ENCODE peak calls at places on chromosomes 3 and 15, in six cellular contexts. R is H9, G is H1, X is trophoblast cell, D is IMR-90, O is mesenchymal stem cell. V is an unnamed sample. For H3K4me1, the result is how much of the 10 kb centered on the place peaks cover.

GRCh38 chr3:64915778-64916177 is 228.0 kb upstream of the ADAMTS9 start:
- DNase-seq in R (no peak), G (no peak), X (no peak), D (peak), O (peak), V (no peak)

GRCh38 chr3:128487813-128488635 is 5.0 kb downstream of the GATA2 start:
- DNase-seq in R (peak), G (peak), X (peak), D (peak), O (peak), V (no peak)

GRCh38 chr15:101389362-101389761 is 94.3 kb upstream of the SNRPA1 start:
- DNase-seq in R (no peak), G (no peak), X (no peak), D (no peak), O (no peak), V (no peak)

GRCh38 chr3:190130700-190131099 is 10.0 kb upstream of the P3H2 start:
- DNase-seq in R (no peak), G (no peak), X (no peak), D (no peak), O (peak), V (no peak)

GRCh38 chr3:160088492-160089137 is 100.0 kb downstream of the IL12A start:
- DNase-seq in R (no peak), G (no peak), X (no peak), D (no peak), O (no peak), V (no peak)

GRCh38 chr3:51676102-51676640 is 5.1 kb downstream of the TEX264 start:
- DNase-seq in R (no peak), G (no peak), X (no peak), D (no peak), O (no peak), V (no peak)

GRCh38 chr3:127762787-127763105 is 59.6 kb downstream of the MGLL start:
- DNase-seq in R (no peak), G (no peak), X (no peak), D (no peak), O (no peak), V (no peak)

GRCh38 chr15:74421302-74422245 is 12.2 kb downstream of the SEMA7A start:
- DNase-seq in R (no peak), G (no peak), X (no peak), D (no peak), O (no peak), V (no peak)

GRCh38 chr3:51706788-51707731 is at the start of gene GRM2:
- DNase-seq in R (peak), G (peak), X (peak), D (peak), O (peak), V (peak)

GRCh38 chr3:43190682-43191081 is 84.8 kb upstream of the POMGNT2 start:
- DNase-seq in R (no peak), G (no peak), X (peak), D (peak), O (peak), V (no peak)

GRCh38 chr3:150635076-150635475 is 32.0 kb downstream of the SELENOT start:
- DNase-seq in R (no peak), G (no peak), X (no peak), D (no peak), O (peak), V (no peak)

GRCh38 chr15:75235760-75236729 is 22.1 kb upstream of the GOLGA6C start:
- DNase-seq in R (no peak), G (no peak), X (no peak), D (no peak), O (no peak), V (no peak)

GRCh38 chr3:181530584-181530983 is 181.1 kb upstream of the SOX2 start:
- DNase-seq in R (no peak), G (no peak), X (no peak), D (no peak), O (no peak), V (no peak)

GRCh38 chr3:110349295-110349694 is 722.3 kb upstream of the NECTIN3 start:
- DNase-seq in R (no peak), G (no peak), X (no peak), D (no peak), O (no peak), V (no peak)

GRCh38 chr3:184796954-184797353 is 15.0 kb upstream of the VPS8 start:
- DNase-seq in R (no peak), G (no peak), X (no peak), D (no peak), O (no peak), V (no peak)

GRCh38 chr3:29889230-29889629 is 608.4 kb downstream of the RBMS3 start:
- DNase-seq in R (no peak), G (no peak), X (no peak), D (peak), O (no peak), V (no peak)

GRCh38 chr3:113240841-113241240 is 29.5 kb downstream of the BOC start:
- DNase-seq in R (peak), G (no peak), X (no peak), D (no peak), O (no peak), V (no peak)

GRCh38 chr3:158782283-158782682 is 19.6 kb upstream of the MFSD1 start:
- DNase-seq in R (no peak), G (no peak), X (no peak), D (peak), O (no peak), V (no peak)

GRCh38 chr15:80804970-80805495 is 25.9 kb downstream of the CEMIP start:
- DNase-seq in R (no peak), G (no peak), X (no peak), D (no peak), O (no peak), V (no peak)

DNA sequence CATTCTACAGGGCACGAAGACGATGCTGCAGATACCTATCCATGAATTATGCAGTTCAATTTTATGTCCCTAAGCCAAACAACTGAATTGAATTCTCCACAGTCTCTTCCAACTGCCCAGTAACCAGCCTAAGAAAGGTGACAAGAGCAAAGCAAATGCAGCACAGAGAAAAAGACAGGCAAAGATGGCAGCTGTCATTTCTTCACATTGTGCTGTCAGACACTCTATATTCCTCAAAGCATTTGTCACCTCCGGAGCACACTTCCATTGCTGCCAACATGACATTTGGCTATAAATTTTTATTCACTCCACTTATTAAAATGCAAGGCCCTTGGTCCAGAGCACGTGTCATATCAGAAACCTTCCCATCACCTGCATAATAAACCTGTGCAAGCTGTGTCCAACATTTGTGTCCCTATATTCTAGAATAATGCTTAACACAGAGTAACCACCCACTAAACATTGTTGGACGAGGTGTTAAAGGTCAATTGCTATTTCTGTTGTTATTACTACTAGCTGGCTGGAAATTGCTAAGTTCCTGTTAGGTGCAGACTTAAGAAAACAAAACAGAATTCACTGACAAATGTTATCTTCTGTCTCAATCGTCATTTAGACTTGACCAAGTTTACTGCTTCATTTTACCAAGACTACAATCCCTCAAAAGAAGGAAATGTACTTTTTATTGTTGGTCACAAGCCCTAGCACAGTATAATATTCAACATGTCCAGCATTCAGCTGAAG is 89.7 kb downstream of the MAGI1 start:
- DNase-seq in R (no peak), G (no peak), X (no peak), D (no peak), O (no peak), V (no peak)
- H3K18ac ChIP-seq in R (no peak), G (no peak), X (no peak), D (no peak), O (no peak), V (no peak)

GRCh38 chr15:35944945-35945344 is 399.0 kb upstream of the DPH6 start:
- DNase-seq in R (no peak), G (no peak), X (no peak), D (no peak), O (no peak), V (peak)
- H2AFZ ChIP-seq in R (no peak), G (no peak), X (no peak), D (no peak), O (no peak), V (peak)

DNA sequence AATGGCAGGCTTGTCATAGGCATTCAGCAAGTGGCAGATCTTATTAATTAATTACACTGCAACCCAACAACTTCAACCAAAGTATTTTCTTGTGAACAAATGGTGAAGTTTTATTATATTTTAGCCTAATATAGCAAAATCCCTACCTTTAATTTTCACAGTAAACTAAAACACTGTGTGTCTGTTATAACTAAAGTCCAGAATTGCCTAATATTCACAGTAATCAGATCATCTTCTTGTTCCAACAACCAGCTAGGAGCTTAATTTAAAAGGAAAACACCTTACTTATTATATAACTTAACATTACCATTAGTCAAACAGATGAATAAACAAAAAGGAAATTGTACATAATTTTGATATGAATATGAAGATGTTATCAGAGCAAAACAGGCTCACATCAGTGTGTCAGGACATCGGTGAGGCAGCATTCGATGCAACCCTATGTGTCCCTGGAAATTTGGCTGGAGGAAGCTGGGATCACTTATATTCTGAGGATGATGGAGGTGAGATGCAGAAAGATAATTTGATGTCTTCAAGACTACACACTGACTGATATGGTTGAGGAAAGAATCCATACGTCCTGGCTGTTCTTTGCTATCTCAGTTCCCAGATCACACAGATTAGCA is 189.3 kb upstream of the EIF1B start:
- DNase-seq in R (no peak), G (no peak), X (no peak), D (no peak), O (no peak), V (no peak)
- H3K4me1 ChIP-seq in R (under half), G (under half), X (under half), D (under half), O (under half), V (under half)

DNA sequence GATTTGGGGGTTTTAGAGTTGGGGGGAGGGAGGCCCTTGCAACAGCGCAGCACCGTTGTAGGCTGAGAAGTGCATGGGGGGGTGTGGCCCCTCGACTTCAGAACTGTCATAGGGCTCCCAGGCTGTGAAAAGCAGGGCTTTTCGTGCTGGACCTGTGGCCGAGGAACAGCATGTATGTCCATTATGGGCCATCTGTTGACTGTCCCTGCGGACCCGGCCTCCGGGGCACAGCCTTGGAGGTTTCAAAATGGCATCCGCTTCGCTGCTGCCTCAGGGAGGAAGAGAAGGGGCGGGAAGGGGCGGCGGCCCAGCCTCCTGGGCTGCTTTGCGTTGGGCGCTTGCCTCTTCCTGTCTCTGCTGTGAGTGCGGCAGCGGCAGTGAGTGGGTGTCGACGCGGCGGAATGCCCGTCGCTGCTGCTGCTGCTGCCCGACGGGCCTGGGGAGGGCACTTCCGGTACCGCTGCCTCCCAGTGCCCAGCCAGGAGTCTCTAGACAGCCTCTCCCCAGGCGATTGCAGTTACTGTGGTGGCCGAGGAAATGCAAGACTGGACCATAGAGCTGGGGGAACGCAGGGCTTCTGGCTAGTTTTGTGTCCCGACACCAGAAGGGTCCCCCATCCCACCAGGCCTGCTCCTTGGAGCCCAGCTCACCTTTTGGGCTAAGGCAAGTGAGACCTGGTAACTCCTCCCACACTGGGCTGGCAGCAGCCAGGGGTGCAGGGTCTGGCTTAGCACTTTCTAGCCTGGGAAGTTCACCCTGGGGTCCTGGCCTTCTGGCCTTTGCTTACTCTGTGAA is 1.9 kb downstream of the GNAI2 start:
- DNase-seq in R (peak), G (no peak), X (peak), D (peak), O (peak), V (no peak)
- H3K18ac ChIP-seq in R (peak), G (peak), X (peak), D (peak), O (peak), V (peak)

DNA sequence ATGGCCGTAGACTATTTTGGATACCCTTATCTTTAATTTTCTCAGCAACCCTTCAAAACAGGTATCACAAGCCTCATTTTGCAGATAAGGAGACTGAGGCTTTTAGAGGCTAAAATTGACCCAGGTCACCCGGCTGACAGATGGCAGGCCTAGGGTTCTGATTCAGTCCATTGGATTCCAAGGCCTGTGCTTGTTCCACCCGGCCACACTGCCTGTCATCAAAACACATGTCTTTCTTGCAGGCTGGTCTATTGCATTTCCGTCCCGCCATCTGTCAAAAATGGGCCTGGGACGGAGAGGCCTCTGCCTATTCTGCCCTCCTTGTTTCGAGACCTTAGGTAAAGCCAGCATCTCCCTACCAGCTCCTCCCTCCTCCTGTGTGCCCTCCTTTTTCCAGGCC is 8.1 kb downstream of the INAFM2 start:
- DNase-seq in R (no peak), G (no peak), X (peak), D (no peak), O (no peak), V (no peak)
- H2AFZ ChIP-seq in R (no peak), G (no peak), X (no peak), D (no peak), O (no peak), V (no peak)

GRCh38 chr3:134369231-134369741 is 5.0 kb downstream of the AMOTL2 start:
- DNase-seq in R (peak), G (no peak), X (no peak), D (peak), O (peak), V (no peak)
- H3K4me1 ChIP-seq in R (under half), G (under half), X (half or more), D (half or more), O (half or more), V (under half)

DNA sequence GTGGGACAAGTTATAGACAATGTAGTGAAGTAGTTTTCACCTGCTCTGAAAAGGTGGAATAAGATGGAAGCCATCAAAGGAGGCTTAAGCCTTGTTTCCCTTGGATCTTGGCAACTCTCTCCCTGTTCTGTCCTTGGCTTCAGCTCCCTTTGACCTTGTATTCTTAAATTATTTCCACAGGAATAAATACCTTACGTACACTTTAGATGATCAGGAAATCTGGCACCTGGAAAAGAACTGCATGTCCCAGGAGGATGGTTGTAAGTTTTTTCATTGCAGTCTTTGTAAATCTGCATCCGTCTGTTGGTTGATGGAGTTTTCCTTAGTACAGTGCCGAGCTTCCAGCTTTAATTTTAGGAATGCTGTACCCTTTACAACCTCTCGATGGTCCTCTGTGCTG is 11.8 kb downstream of the ST6GAL1 start:
- DNase-seq in R (no peak), G (no peak), X (no peak), D (no peak), O (no peak), V (no peak)
- H3K18ac ChIP-seq in R (no peak), G (no peak), X (no peak), D (no peak), O (no peak), V (no peak)

GRCh38 chr15:27770086-27770607 is 329.0 kb downstream of the OCA2 start:
- DNase-seq in R (no peak), G (no peak), X (no peak), D (no peak), O (no peak), V (no peak)
- H2AFZ ChIP-seq in R (no peak), G (no peak), X (no peak), D (no peak), O (no peak), V (no peak)

V was measured in neuronal stem cell.